ENCODE peak calls at places on chromosomes 5 and 9, in eight cellular contexts. One of them, this sample, is unnamed.

GRCh38 chr9:8366161-8366926 is 566.8 kb upstream of the DMAC1 start:
- DNase-seq in PC-3: peak; percentile 1
- DNase-seq in HCT116: no peak
- DNase-seq in K562: no peak
- DNase-seq in H1: no peak
- DNase-seq in astrocyte: peak; percentile 82
- DNase-seq in GM23248: no peak
- DNase-seq in neural progenitor cell: no peak
- DNase-seq in this sample: no peak

GRCh38 chr5:113212244-113212920 is 222.4 kb downstream of the TSSK1B start:
- DNase-seq in astrocyte: peak; percentile 67
- DNase-seq in GM23248: peak; percentile 39
- DNase-seq in K562: no peak
- DNase-seq in HCT116: no peak
- DNase-seq in neural progenitor cell: no peak
- DNase-seq in PC-3: no peak
- DNase-seq in H1: no peak
- DNase-seq in this sample: peak; percentile 3

GRCh38 chr5:132771559-132771998 is 5.5 kb downstream of the SEPTIN8 start:
- DNase-seq in K562: no peak
- DNase-seq in neural progenitor cell: peak; percentile 77
- DNase-seq in astrocyte: peak; percentile 74
- DNase-seq in GM23248: peak; percentile 43
- DNase-seq in PC-3: no peak
- DNase-seq in HCT116: no peak
- DNase-seq in H1: no peak
- DNase-seq in this sample: no peak

GRCh38 chr5:149040421-149040820 is 22.4 kb downstream of the SH3TC2 start:
- DNase-seq in H1: no peak
- DNase-seq in HCT116: no peak
- DNase-seq in K562: no peak
- DNase-seq in neural progenitor cell: no peak
- DNase-seq in astrocyte: peak; percentile 62
- DNase-seq in GM23248: no peak
- DNase-seq in PC-3: no peak
- DNase-seq in this sample: no peak

GRCh38 chr5:59042683-59043082 is 459.8 kb downstream of the RAB3C start:
- DNase-seq in GM23248: peak; percentile 70
- DNase-seq in astrocyte: peak; percentile 74
- DNase-seq in neural progenitor cell: no peak
- DNase-seq in K562: no peak
- DNase-seq in PC-3: peak; percentile 22
- DNase-seq in HCT116: no peak
- DNase-seq in H1: no peak
- DNase-seq in this sample: no peak

GRCh38 chr5:132807163-132807838 is 5.8 kb upstream of the SOWAHA start:
- DNase-seq in PC-3: no peak
- DNase-seq in K562: no peak
- DNase-seq in GM23248: no peak
- DNase-seq in astrocyte: no peak
- DNase-seq in H1: no peak
- DNase-seq in HCT116: peak; percentile 57
- DNase-seq in neural progenitor cell: peak; percentile 71
- DNase-seq in this sample: no peak

GRCh38 chr5:95858023-95858461 is 35.5 kb upstream of the GLRX start:
- DNase-seq in HCT116: no peak
- DNase-seq in PC-3: no peak
- DNase-seq in GM23248: peak; percentile 94
- DNase-seq in K562: no peak
- DNase-seq in H1: no peak
- DNase-seq in astrocyte: peak; percentile 98
- DNase-seq in neural progenitor cell: no peak
- DNase-seq in this sample: no peak

GRCh38 chr9:70932097-70932496 is 189.3 kb downstream of the TRPM3 start:
- DNase-seq in HCT116: no peak
- DNase-seq in K562: no peak
- DNase-seq in GM23248: no peak
- DNase-seq in H1: no peak
- DNase-seq in neural progenitor cell: no peak
- DNase-seq in astrocyte: no peak
- DNase-seq in PC-3: no peak
- DNase-seq in this sample: no peak

GRCh38 chr5:115243412-115243811 is 19.3 kb downstream of the PGGT1B start:
- DNase-seq in H1: no peak
- DNase-seq in PC-3: peak; percentile 70
- DNase-seq in K562: no peak
- DNase-seq in neural progenitor cell: no peak
- DNase-seq in HCT116: no peak
- DNase-seq in astrocyte: peak; percentile 51
- DNase-seq in GM23248: peak; percentile 67
- DNase-seq in this sample: peak; percentile 35

GRCh38 chr5:73451218-73452130 is 2.9 kb upstream of the FOXD1 start:
- DNase-seq in GM23248: peak; percentile 88
- DNase-seq in astrocyte: no peak
- DNase-seq in neural progenitor cell: peak; percentile 82
- DNase-seq in H1: peak; percentile 89
- DNase-seq in PC-3: peak; percentile 60
- DNase-seq in HCT116: no peak
- DNase-seq in K562: peak; percentile 73
- DNase-seq in this sample: peak; percentile 73

GRCh38 chr9:111599092-111599947 is at the start of gene PTGR1:
- DNase-seq in astrocyte: peak; percentile 85
- DNase-seq in H1: peak; percentile 83
- DNase-seq in K562: no peak
- DNase-seq in PC-3: peak; percentile 72
- DNase-seq in neural progenitor cell: peak; percentile 89
- DNase-seq in GM23248: peak; percentile 99
- DNase-seq in HCT116: peak; percentile 81
- DNase-seq in this sample: peak; percentile 71
- TF ChIP-seq EZH2 in astrocyte: no peak
- TF ChIP-seq EZH2 in H1: no peak
- TF ChIP-seq EZH2 in K562: no peak
- TF ChIP-seq EZH2 in PC-3: no peak
- TF ChIP-seq EZH2 in neural progenitor cell: no peak
- TF ChIP-seq EZH2 in GM23248: no peak
- TF ChIP-seq EZH2 in HCT116: no peak
- TF ChIP-seq EZH2 in this sample: no peak

DNA sequence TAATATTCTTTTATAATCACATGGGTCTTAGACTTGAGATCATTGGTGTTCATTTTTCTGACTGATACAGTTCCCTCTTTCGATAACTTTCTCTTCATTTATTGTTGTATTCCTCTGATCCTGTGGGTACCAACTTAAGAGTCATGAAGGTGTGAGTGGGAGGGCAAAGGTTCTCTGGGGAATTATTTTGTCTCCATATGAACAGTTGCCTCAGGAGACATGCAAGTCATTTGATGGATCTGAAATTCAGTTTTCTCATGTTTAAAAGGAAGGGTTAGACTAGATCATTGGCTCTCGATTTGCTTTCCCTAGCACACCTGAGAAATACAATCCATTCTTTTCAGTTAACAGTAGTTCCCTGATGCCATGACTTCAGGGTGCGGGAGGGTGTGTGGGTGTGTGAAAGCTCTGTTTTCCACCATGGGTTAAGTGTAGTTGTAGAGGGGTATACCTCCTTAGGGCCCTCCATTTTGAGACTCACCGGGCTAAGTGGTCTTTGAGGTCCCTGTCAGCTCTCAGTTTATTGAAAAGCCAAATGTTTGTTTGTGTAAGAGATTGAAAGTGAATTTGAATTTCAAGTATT is 47.8 kb downstream of the CNTRL start:
- DNase-seq in K562: no peak
- DNase-seq in GM23248: peak; percentile 21
- DNase-seq in astrocyte: no peak
- DNase-seq in neural progenitor cell: no peak
- DNase-seq in PC-3: no peak
- DNase-seq in H1: no peak
- DNase-seq in HCT116: no peak
- DNase-seq in this sample: no peak
- H3K4me2 ChIP-seq in K562: peak overlapping the region; percentile 69
- H3K4me2 ChIP-seq in GM23248: peak overlapping the region; percentile 89
- H3K4me2 ChIP-seq in astrocyte: peak overlapping the region; percentile 88
- H3K4me2 ChIP-seq in neural progenitor cell: peak overlapping the region; percentile 80
- H3K4me2 ChIP-seq in PC-3: peak overlapping the region; percentile 88
- H3K4me2 ChIP-seq in H1: peak overlapping the region; percentile 28
- H3K4me2 ChIP-seq in HCT116: peak overlapping the region; percentile 81
- H3K4me2 ChIP-seq in this sample: peak overlapping the region; percentile 87

GRCh38 chr9:36765077-36765390 is 192.3 kb downstream of the MELK start:
- DNase-seq in HCT116: no peak
- DNase-seq in neural progenitor cell: peak; percentile 10
- DNase-seq in H1: no peak
- DNase-seq in K562: no peak
- DNase-seq in GM23248: no peak
- DNase-seq in astrocyte: no peak
- DNase-seq in PC-3: no peak
- DNase-seq in this sample: no peak
- TF ChIP-seq EZH2 in HCT116: no peak
- TF ChIP-seq EZH2 in neural progenitor cell: no peak
- TF ChIP-seq EZH2 in H1: no peak
- TF ChIP-seq EZH2 in K562: no peak
- TF ChIP-seq EZH2 in GM23248: no peak
- TF ChIP-seq EZH2 in astrocyte: no peak
- TF ChIP-seq EZH2 in PC-3: no peak
- TF ChIP-seq EZH2 in this sample: no peak

GRCh38 chr5:83516962-83517750 is 45.6 kb downstream of the VCAN start:
- DNase-seq in K562: no peak
- DNase-seq in H1: no peak
- DNase-seq in PC-3: peak; percentile 60
- DNase-seq in GM23248: peak; percentile 34
- DNase-seq in HCT116: no peak
- DNase-seq in neural progenitor cell: no peak
- DNase-seq in astrocyte: no peak
- DNase-seq in this sample: no peak
- H3K4me2 ChIP-seq in K562: no peak overlapping the region
- H3K4me2 ChIP-seq in H1: no peak overlapping the region
- H3K4me2 ChIP-seq in PC-3: peak overlapping the region; percentile 66
- H3K4me2 ChIP-seq in GM23248: peak overlapping the region; percentile 29
- H3K4me2 ChIP-seq in HCT116: no peak overlapping the region
- H3K4me2 ChIP-seq in neural progenitor cell: no peak overlapping the region
- H3K4me2 ChIP-seq in astrocyte: no peak overlapping the region
- H3K4me2 ChIP-seq in this sample: no peak overlapping the region

GRCh38 chr9:98943682-98944129 is at the start of gene COL15A1:
- DNase-seq in H1: no peak
- DNase-seq in PC-3: no peak
- DNase-seq in K562: peak; percentile 86
- DNase-seq in GM23248: peak; percentile 61
- DNase-seq in neural progenitor cell: peak; percentile 86
- DNase-seq in HCT116: no peak
- DNase-seq in astrocyte: no peak
- DNase-seq in this sample: no peak
- TF ChIP-seq EZH2 in H1: peak; percentile 69
- TF ChIP-seq EZH2 in PC-3: peak; percentile 69
- TF ChIP-seq EZH2 in K562: no peak
- TF ChIP-seq EZH2 in GM23248: no peak
- TF ChIP-seq EZH2 in neural progenitor cell: no peak
- TF ChIP-seq EZH2 in HCT116: no peak
- TF ChIP-seq EZH2 in astrocyte: peak; percentile 20
- TF ChIP-seq EZH2 in this sample: no peak

GRCh38 chr9:133793471-133793870 is 55.3 kb upstream of the SARDH start:
- DNase-seq in neural progenitor cell: no peak
- DNase-seq in PC-3: no peak
- DNase-seq in GM23248: no peak
- DNase-seq in K562: no peak
- DNase-seq in astrocyte: no peak
- DNase-seq in HCT116: no peak
- DNase-seq in H1: no peak
- DNase-seq in this sample: no peak
- H3K4me2 ChIP-seq in neural progenitor cell: no peak overlapping the region
- H3K4me2 ChIP-seq in PC-3: no peak overlapping the region
- H3K4me2 ChIP-seq in GM23248: peak overlapping the region; percentile 32
- H3K4me2 ChIP-seq in K562: no peak overlapping the region
- H3K4me2 ChIP-seq in astrocyte: no peak overlapping the region
- H3K4me2 ChIP-seq in HCT116: no peak overlapping the region
- H3K4me2 ChIP-seq in H1: no peak overlapping the region
- H3K4me2 ChIP-seq in this sample: no peak overlapping the region

GRCh38 chr9:97848582-97849237 is 4.3 kb upstream of the FOXE1 start:
- DNase-seq in neural progenitor cell: peak; percentile 59
- DNase-seq in HCT116: no peak
- DNase-seq in GM23248: peak; percentile 39
- DNase-seq in PC-3: no peak
- DNase-seq in astrocyte: no peak
- DNase-seq in K562: no peak
- DNase-seq in H1: no peak
- DNase-seq in this sample: no peak
- TF ChIP-seq EZH2 in neural progenitor cell: peak; percentile 98
- TF ChIP-seq EZH2 in HCT116: no peak
- TF ChIP-seq EZH2 in GM23248: peak; percentile 88
- TF ChIP-seq EZH2 in PC-3: no peak
- TF ChIP-seq EZH2 in astrocyte: peak; percentile 97
- TF ChIP-seq EZH2 in K562: no peak
- TF ChIP-seq EZH2 in H1: peak; percentile 100
- TF ChIP-seq EZH2 in this sample: no peak

This sample was measured in PC-9.